ENCODE peak calls at places on chromosomes 4 and X, in six cellular contexts. D is body of pancreas, K is lower leg skin, F is right lobe of liver, W is tibial artery, B is GM13976. L is an unnamed sample.

GRCh38 chr4:15436515-15436914 is 8.7 kb downstream of the C1QTNF7 start:
- DNase-seq in D (peak), K (no peak), F (no peak), W (no peak), B (no peak), L (no peak)

GRCh38 chr4:1982124-1983052 is 26.4 kb downstream of the NELFA start:
- DNase-seq in D (no peak), K (no peak), F (no peak), W (no peak), B (no peak), L (no peak)

GRCh38 chr4:76232681-76233080 is 18.8 kb upstream of the FAM47E start:
- DNase-seq in D (no peak), K (no peak), F (no peak), W (no peak), B (no peak), L (no peak)

GRCh38 chr4:186021461-186022167 is 47.3 kb upstream of the TLR3 start:
- DNase-seq in D (peak), K (no peak), F (no peak), W (no peak), B (peak), L (no peak)

GRCh38 chr4:122341906-122342305 is 36.9 kb upstream of the ADAD1 start:
- DNase-seq in D (no peak), K (no peak), F (no peak), W (no peak), B (no peak), L (no peak)

GRCh38 chr4:142648378-142648777 is 197.7 kb downstream of the INPP4B start:
- DNase-seq in D (no peak), K (no peak), F (no peak), W (no peak), B (no peak), L (no peak)

GRCh38 chr4:22412013-22412412 is 103.9 kb downstream of the ADGRA3 start:
- DNase-seq in D (no peak), K (no peak), F (no peak), W (no peak), B (no peak), L (no peak)

GRCh38 chr4:53653484-53654053 is 62.3 kb upstream of the LNX1 start:
- DNase-seq in D (peak), K (no peak), F (peak), W (no peak), B (no peak), L (no peak)

GRCh38 chr4:141761926-141762325 is 125.5 kb downstream of the IL15 start:
- DNase-seq in D (no peak), K (no peak), F (no peak), W (no peak), B (no peak), L (no peak)

GRCh38 chrX:9378980-9379696 is 85.7 kb upstream of the TBL1X start:
- DNase-seq in D (no peak), K (no peak), F (no peak), W (no peak), B (no peak), L (no peak)

GRCh38 chr4:140088317-140088967 is 65.5 kb downstream of the MAML3 start:
- DNase-seq in D (no peak), K (no peak), F (no peak), W (no peak), B (no peak), L (no peak)

GRCh38 chrX:130118396-130118795 is 8.1 kb upstream of the ELF4 start:
- DNase-seq in D (no peak), K (no peak), F (no peak), W (no peak), B (no peak), L (no peak)

GRCh38 chr4:8910100-8910821 is 38.6 kb upstream of the HMX1 start:
- DNase-seq in D (no peak), K (no peak), F (no peak), W (peak), B (peak), L (peak)

GRCh38 chr4:896630-897029 is 35.5 kb downstream of the GAK start:
- DNase-seq in D (no peak), K (no peak), F (no peak), W (no peak), B (no peak), L (peak)

GRCh38 chr4:168879178-168879577 is 130.9 kb downstream of the CBR4 start:
- DNase-seq in D (no peak), K (no peak), F (no peak), W (no peak), B (peak), L (no peak)

GRCh38 chrX:23779025-23779424 is 3.9 kb upstream of the SAT1 start:
- DNase-seq in D (no peak), K (no peak), F (no peak), W (no peak), B (no peak), L (no peak)

GRCh38 chr4:8919651-8920288 is 48.1 kb upstream of the HMX1 start:
- DNase-seq in D (no peak), K (no peak), F (no peak), W (peak), B (no peak), L (peak)

GRCh38 chrX:24377911-24378468 is 17.6 kb downstream of the SUPT20HL1 start:
- DNase-seq in D (no peak), K (no peak), F (no peak), W (no peak), B (no peak), L (no peak)

GRCh38 chrX:130170752-130171445 is 863 bp upstream of the RAB33A start:
- DNase-seq in D (peak), K (no peak), F (peak), W (peak), B (peak), L (peak)

GRCh38 chrX:13101439-13102139 is 57.2 kb upstream of the FAM9C start:
- DNase-seq in D (peak), K (peak), F (peak), W (peak), B (no peak), L (no peak)

GRCh38 chrX:15522464-15522863 is 21.9 kb downstream of the BMX start:
- DNase-seq in D (no peak), K (no peak), F (no peak), W (no peak), B (no peak), L (no peak)

GRCh38 chr4:2647403-2648158 is 108.6 kb downstream of the TNIP2 start:
- DNase-seq in D (no peak), K (no peak), F (no peak), W (peak), B (no peak), L (no peak)

GRCh38 chrX:11750051-11750450 is 8.0 kb upstream of the MSL3 start:
- DNase-seq in D (no peak), K (no peak), F (no peak), W (no peak), B (no peak), L (no peak)

GRCh38 chrX:11751261-11751660 is 6.8 kb upstream of the MSL3 start:
- DNase-seq in D (no peak), K (no peak), F (no peak), W (no peak), B (no peak), L (no peak)

GRCh38 chrX:11754958-11755645 is 2.9 kb upstream of the MSL3 start:
- DNase-seq in D (no peak), K (no peak), F (no peak), W (no peak), B (no peak), L (no peak)

GRCh38 chrX:11753668-11754067 is 4.4 kb upstream of the MSL3 start:
- DNase-seq in D (no peak), K (no peak), F (no peak), W (no peak), B (no peak), L (no peak)

DNA sequence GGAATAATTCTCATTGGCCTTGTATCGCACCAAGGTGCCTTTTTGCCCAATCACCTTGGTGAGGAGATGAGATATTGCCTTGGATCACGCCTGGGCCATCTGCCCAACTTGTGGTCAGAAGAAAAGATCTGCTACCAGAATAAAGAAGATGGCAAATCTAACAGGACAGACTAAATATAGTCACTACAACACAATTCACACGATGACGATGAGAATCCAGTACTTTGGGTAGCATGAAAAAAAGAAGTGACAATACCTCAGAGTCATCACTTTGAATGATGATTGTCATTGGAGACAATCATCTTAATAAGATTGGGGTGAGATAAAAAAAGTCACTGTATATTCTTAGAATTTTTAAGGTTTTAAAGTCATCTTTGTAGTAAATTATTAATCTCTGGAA is 7.3 kb upstream of the MSL3 start:
- DNase-seq in D (no peak), K (no peak), F (no peak), W (no peak), B (no peak), L (no peak)
- TF ChIP-seq CTCF in D (no peak), K (no peak), F (no peak), W (no peak), B (no peak), L (no peak)

GRCh38 chr4:74534121-74534520 is 89.2 kb downstream of the AREG start:
- DNase-seq in D (no peak), K (no peak), F (no peak), W (no peak), B (no peak), L (no peak)

GRCh38 chr4:74534936-74535335 is 90.0 kb downstream of the AREG start:
- DNase-seq in D (no peak), K (no peak), F (no peak), W (no peak), B (no peak), L (no peak)

GRCh38 chr4:74535471-74535870 is 90.5 kb downstream of the AREG start:
- DNase-seq in D (no peak), K (no peak), F (no peak), W (no peak), B (no peak), L (no peak)

GRCh38 chr4:74537459-74537858 is 92.5 kb downstream of the AREG start:
- DNase-seq in D (no peak), K (no peak), F (no peak), W (no peak), B (no peak), L (no peak)

GRCh38 chr4:74536557-74536956 is 91.6 kb downstream of the AREG start:
- DNase-seq in D (no peak), K (no peak), F (no peak), W (no peak), B (no peak), L (no peak)
- TF ChIP-seq CTCF in D (no peak), K (no peak), F (peak), W (no peak), B (no peak), L (peak)

GRCh38 chrX:19040373-19040772 is 56.5 kb upstream of the PHKA2 start:
- DNase-seq in D (no peak), K (no peak), F (no peak), W (no peak), B (no peak), L (no peak)
- TF ChIP-seq CTCF in D (peak), K (no peak), F (peak), W (peak), B (no peak), L (no peak)

DNA sequence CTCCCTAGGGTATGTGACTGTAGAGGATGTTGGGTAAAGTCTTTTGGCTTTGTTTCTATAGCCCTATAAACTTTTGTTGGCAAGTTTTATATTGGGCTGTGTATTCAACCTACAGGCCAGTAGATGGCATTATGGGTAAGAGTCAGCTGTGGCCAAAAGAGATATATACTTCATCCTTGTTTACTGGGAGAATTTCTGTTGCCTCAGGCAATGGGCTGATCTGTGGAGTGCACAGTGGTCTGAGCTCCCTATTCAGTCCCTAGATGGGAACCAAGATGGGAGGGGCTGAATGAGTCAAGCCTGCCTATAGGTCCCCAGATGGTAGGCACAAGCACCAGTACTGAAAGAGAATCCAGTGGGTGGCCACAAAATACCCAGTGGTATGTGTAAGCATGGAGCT is 580.6 kb downstream of the EPHA5 start:
- DNase-seq in D (no peak), K (no peak), F (no peak), W (no peak), B (no peak), L (no peak)
- TF ChIP-seq CTCF in D (peak), K (no peak), F (peak), W (no peak), B (no peak), L (no peak)

GRCh38 chrX:152876931-152877840 is 20.7 kb upstream of the ZNF185 start:
- DNase-seq in D (no peak), K (no peak), F (no peak), W (no peak), B (no peak), L (no peak)

GRCh38 chrX:152884171-152884570 is 13.7 kb upstream of the ZNF185 start:
- DNase-seq in D (no peak), K (no peak), F (no peak), W (no peak), B (no peak), L (no peak)

GRCh38 chrX:152881289-152881688 is 16.6 kb upstream of the ZNF185 start:
- DNase-seq in D (no peak), K (no peak), F (no peak), W (no peak), B (no peak), L (no peak)

GRCh38 chrX:152873361-152873760 is 24.5 kb upstream of the ZNF185 start:
- DNase-seq in D (no peak), K (no peak), F (no peak), W (no peak), B (no peak), L (no peak)

DNA sequence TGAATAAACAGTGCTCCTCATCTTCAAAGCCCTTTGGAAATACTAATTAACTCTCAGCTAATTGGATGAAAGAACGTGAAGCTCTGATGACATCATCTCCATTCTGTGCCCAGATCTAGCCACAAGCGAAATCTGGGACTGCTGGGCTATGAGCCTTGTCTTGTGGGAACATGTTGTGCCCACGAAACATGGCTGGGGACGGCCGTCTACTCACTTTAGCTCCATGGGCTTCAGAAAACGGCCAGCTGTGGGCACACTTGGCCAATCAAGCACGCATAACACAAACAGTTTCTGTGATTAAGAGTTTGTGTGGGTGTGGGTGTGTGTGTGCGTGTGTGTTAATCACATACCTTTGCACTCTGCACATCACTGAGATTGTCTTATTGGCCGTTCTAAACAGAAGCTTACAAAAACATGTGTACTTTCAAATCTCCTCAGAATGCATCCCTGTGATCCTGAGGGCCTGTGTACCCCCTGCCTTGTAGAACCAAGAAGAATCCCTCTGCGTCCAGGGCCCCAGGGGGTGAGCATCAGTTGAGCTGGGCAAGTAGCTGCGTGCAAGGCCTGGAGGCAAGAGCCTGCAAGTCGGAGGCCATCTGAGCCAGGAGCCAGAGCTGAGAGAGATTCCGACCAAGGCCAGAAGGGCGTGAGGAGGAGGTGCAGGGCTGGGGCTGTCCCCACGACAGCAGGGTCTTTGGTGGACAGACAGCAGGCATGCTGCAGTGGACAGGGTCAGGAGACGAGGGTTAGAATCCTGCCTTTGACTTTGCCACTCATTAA is 18.7 kb upstream of the ZNF185 start:
- DNase-seq in D (no peak), K (no peak), F (no peak), W (no peak), B (no peak), L (no peak)
- TF ChIP-seq CTCF in D (no peak), K (no peak), F (no peak), W (no peak), B (no peak), L (no peak)

GRCh38 chr4:24683116-24683515 is 98.8 kb upstream of the DHX15 start:
- DNase-seq in D (no peak), K (no peak), F (no peak), W (no peak), B (no peak), L (no peak)
- TF ChIP-seq CTCF in D (no peak), K (no peak), F (no peak), W (no peak), B (no peak), L (no peak)

GRCh38 chrX:85111347-85111746 is 107.7 kb downstream of the APOOL start:
- DNase-seq in D (peak), K (no peak), F (no peak), W (no peak), B (no peak), L (no peak)
- TF ChIP-seq CTCF in D (peak), K (no peak), F (peak), W (peak), B (peak), L (no peak)

GRCh38 chr4:107654694-107655093 is 65.3 kb downstream of the PAPSS1 start:
- DNase-seq in D (no peak), K (no peak), F (no peak), W (no peak), B (no peak), L (no peak)
- TF ChIP-seq CTCF in D (no peak), K (no peak), F (no peak), W (no peak), B (no peak), L (no peak)

DNA sequence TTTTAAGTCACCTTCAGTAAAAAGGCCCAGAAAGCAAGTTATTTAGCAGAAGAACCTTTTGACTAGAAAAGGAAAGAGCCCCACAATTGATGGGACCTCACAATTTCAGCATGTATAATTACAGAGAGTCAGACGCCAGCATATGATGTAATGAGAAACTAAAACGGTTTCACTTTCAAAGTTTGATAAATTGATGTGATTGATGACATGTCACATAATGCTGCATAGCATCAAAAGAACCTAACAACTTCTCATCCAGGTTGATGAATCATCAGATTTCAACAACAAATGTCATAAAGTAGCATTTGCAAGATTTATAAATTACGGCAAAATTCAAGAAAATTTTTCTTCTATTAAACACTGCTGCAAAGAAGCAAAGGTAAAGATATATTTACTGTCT is 3.9 kb upstream of the GAR1 start:
- DNase-seq in D (no peak), K (no peak), F (no peak), W (no peak), B (peak), L (no peak)
- TF ChIP-seq CTCF in D (no peak), K (no peak), F (no peak), W (no peak), B (no peak), L (no peak)

GRCh38 chr4:7876096-7876993 is 63.3 kb downstream of the AFAP1 start:
- DNase-seq in D (no peak), K (no peak), F (no peak), W (no peak), B (no peak), L (no peak)
- TF ChIP-seq CTCF in D (no peak), K (no peak), F (no peak), W (no peak), B (no peak), L (no peak)

L was measured in upper lobe of left lung.